ENCODE peak calls at places on chromosomes 16 and 17, in five cellular contexts. K, Q, X, S and F are unnamed samples.

GRCh38 chr16:75238132-75238852 is 13.1 kb downstream of the BCAR1 start:
- DNase-seq in X (no peak), Q (peak), S (no peak), K (no peak), F (no peak)

GRCh38 chr16:30582611-30583340 is 2.7 kb downstream of the ZNF785 start:
- DNase-seq in S (no peak), Q (no peak), X (no peak), K (no peak), F (no peak)

GRCh38 chr16:877242-878065 is 76.9 kb upstream of the GNG13 start:
- DNase-seq in K (no peak), S (no peak), X (no peak), Q (peak), F (no peak)

GRCh38 chr17:83143817-83144231 is 64.4 kb downstream of the METRNL start:
- DNase-seq in K (no peak), X (no peak), S (no peak), Q (peak), F (no peak)

GRCh38 chr16:5059386-5060072 is 6.2 kb downstream of the C16orf89 start:
- DNase-seq in Q (peak), X (no peak), K (no peak), S (no peak), F (no peak)

GRCh38 chr17:7380855-7381683 is at the start of gene TNK1:
- DNase-seq in K (peak), Q (peak), X (no peak), S (no peak), F (peak)

GRCh38 chr16:59552164-59552563 is 818.0 kb upstream of the GOT2 start:
- DNase-seq in K (no peak), X (no peak), S (peak), Q (no peak), F (no peak)

GRCh38 chr16:73047536-73048291 is at the start of gene ZFHX3:
- DNase-seq in K (peak), Q (peak), X (no peak), S (peak), F (peak)

GRCh38 chr16:67917852-67918236 is 13.8 kb downstream of the CTRL start:
- DNase-seq in X (no peak), K (no peak), Q (no peak), S (peak), F (no peak)

GRCh38 chr17:76481091-76481655 is 13.8 kb downstream of the AANAT start:
- DNase-seq in Q (peak), S (no peak), X (peak), K (peak), F (no peak)

GRCh38 chr17:9355841-9356240 is 219.8 kb downstream of the STX8 start:
- DNase-seq in X (no peak), Q (no peak), K (no peak), S (no peak), F (no peak)

GRCh38 chr17:50871369-50871768 is 5.2 kb upstream of the TOB1 start:
- DNase-seq in S (no peak), K (peak), X (no peak), Q (no peak), F (no peak)

GRCh38 chr16:9966569-9967157 is 215.6 kb downstream of the GRIN2A start:
- DNase-seq in X (peak), Q (no peak), S (no peak), K (no peak), F (no peak)

GRCh38 chr17:62763891-62764600 is 44.1 kb downstream of the MARCHF10 start:
- DNase-seq in X (no peak), S (no peak), Q (no peak), K (no peak), F (no peak)

GRCh38 chr17:56933868-56934267 is 20.0 kb upstream of the TRIM25 start:
- DNase-seq in Q (no peak), S (no peak), X (no peak), K (no peak), F (no peak)

GRCh38 chr16:22232277-22233049 is 26.4 kb downstream of the EEF2K start:
- DNase-seq in K (peak), X (no peak), S (peak), Q (no peak), F (peak)

GRCh38 chr17:70597774-70598173 is 428.4 kb downstream of the KCNJ2 start:
- DNase-seq in K (no peak), Q (no peak), S (no peak), X (no peak), F (no peak)

GRCh38 chr17:50903604-50904521 is 37.7 kb upstream of the TOB1 start:
- DNase-seq in X (no peak), K (no peak), S (no peak), Q (no peak), F (no peak)

GRCh38 chr17:50139950-50140885 is 10.3 kb upstream of the SAMD14 start:
- DNase-seq in S (peak), K (peak), Q (peak), X (no peak), F (peak)

GRCh38 chr16:30413116-30413806 is 5.9 kb downstream of the ZNF771 start:
- DNase-seq in Q (no peak), K (no peak), S (no peak), X (no peak), F (no peak)

GRCh38 chr17:56707312-56708219 is 114.1 kb downstream of the NOG start:
- DNase-seq in X (no peak), K (no peak), Q (no peak), S (no peak), F (no peak)

GRCh38 chr17:77644981-77645380 is 313.5 kb upstream of the TNRC6C start:
- DNase-seq in Q (no peak), X (no peak), S (no peak), K (peak), F (no peak)

GRCh38 chr16:56851671-56852400 is 13.2 kb upstream of the SLC12A3 start:
- DNase-seq in S (peak), K (no peak), Q (peak), X (no peak), F (no peak)

GRCh38 chr17:36089888-36090836 is at the start of gene CCL3:
- DNase-seq in K (peak), S (no peak), Q (no peak), X (peak), F (no peak)

GRCh38 chr17:3639981-3640596 is 3.5 kb downstream of the CTNS start:
- DNase-seq in X (no peak), S (no peak), K (no peak), Q (no peak), F (peak)

GRCh38 chr17:3641014-3641413 is 4.5 kb downstream of the CTNS start:
- DNase-seq in Q (no peak), K (no peak), X (no peak), S (no peak), F (no peak)

GRCh38 chr17:3636908-3637373 is 381 bp downstream of the CTNS start:
- DNase-seq in X (no peak), Q (no peak), K (no peak), S (no peak), F (no peak)

GRCh38 chr17:3635474-3636153 is 436 bp downstream of the SHPK start:
- DNase-seq in K (peak), Q (no peak), S (no peak), X (no peak), F (no peak)

GRCh38 chr17:3636154-3636907 is at the start of the genes CTNS and SHPK:
- DNase-seq in X (peak), K (peak), S (peak), Q (peak), F (peak)
- TF ChIP-seq POLR2A in X (peak), K (peak), S (peak), Q (peak), F (peak)

GRCh38 chr17:1487939-1488825 is 4.3 kb downstream of the MYO1C start:
- DNase-seq in K (peak), Q (peak), X (no peak), S (peak), F (peak)
- TF ChIP-seq POLR2A in K (peak), Q (peak), X (no peak), S (peak), F (peak)

DNA sequence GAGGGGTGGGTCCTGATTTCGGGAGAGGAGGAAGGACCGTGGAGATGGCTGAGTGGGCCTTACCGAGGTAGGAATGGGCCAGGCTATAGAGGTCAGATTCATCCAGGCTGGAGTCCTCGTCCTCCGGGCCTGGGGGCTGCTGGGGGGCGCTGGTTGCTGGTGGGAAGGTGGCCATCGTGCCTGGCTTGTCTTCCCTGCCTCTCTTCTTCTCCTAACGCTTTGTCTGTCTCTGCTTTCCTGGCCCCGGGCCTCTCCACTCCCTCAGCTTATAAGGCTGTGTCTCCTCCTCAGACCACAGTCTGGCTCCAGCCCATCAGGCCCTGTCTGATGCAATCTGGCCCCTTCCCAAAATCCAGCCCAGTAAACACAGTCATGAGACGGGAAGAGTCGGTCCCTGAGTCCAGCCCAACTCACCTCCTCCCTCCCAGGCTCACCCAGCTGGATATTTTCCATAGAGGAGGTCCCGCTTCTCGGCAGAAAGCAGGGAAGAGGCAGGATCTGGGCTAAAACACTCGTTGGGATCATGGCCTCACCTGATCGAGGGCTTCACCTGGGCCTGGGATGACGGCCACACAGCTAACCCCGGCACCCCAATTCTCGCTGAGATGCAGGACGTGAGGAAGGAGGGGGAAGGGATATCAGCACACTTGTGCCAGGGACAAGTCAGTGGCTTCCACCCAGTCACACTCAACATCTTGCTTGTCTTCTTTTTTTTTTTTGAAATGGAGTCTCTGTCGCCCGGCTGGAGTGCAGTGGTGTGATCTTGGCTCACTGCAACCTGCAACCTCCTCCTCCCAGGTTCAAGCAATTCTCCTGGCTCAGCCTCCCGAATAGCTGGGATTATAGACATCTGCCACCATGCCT is at the start of gene NUPR1:
- DNase-seq in S (peak), X (no peak), Q (peak), K (peak), F (peak)
- TF ChIP-seq POLR2A in S (no peak), X (no peak), Q (peak), K (no peak), F (peak)

GRCh38 chr16:15725641-15726240 is 75.7 kb downstream of the NDE1 start:
- DNase-seq in S (no peak), K (no peak), Q (no peak), X (no peak), F (no peak)
- TF ChIP-seq POLR2A in S (no peak), K (no peak), Q (no peak), X (no peak), F (no peak)

DNA sequence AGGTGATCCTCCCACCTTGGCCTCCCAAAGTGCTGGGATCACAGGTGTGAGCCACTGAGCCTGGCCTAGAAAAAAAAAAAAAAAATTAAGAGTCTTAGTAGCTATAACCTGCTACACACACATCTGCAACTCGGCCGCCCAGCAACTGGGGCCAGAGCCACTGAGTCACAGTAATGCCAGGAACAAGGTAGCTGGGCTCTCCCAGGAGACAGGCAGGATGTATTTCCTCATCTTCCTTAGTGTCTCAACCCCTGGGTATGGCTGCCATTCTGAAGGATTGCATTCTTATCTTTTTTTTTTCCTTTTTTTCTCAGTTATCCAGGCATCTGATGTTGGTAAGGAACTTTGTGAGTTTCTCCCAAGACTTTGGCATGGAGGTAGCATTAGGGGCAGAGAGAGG is 7.1 kb upstream of the PSMD3 start:
- DNase-seq in Q (no peak), X (no peak), S (no peak), K (no peak), F (no peak)
- TF ChIP-seq POLR2A in Q (no peak), X (no peak), S (no peak), K (no peak), F (no peak)

DNA sequence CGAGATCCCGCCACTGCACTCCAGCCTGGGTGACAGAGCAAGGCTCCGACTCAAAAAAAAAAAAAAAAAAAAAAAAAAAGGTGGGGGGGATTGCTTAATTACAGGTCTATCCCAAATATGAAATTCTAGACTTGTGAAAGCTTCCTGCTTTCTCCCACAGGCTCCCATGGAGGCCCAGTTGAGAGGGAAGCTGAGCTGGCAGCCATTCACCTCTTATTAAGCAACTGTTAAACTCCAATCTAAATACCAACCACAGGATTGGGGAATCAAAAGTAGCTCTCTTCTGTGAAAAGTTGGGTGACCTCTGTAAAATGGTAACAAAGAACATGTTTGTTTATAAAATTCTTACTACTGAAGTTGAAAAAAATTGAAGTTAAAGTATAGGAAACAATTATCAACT is 45.8 kb upstream of the STAC2 start:
- DNase-seq in K (no peak), S (no peak), Q (no peak), X (no peak), F (no peak)
- TF ChIP-seq POLR2A in K (no peak), S (no peak), Q (no peak), X (no peak), F (no peak)

GRCh38 chr16:11295672-11296071 is 14.5 kb upstream of the PRM1 start:
- DNase-seq in X (no peak), K (no peak), Q (no peak), S (no peak), F (no peak)

GRCh38 chr16:11296706-11297491 is 15.8 kb upstream of the PRM1 start:
- DNase-seq in Q (peak), K (no peak), S (no peak), X (peak), F (peak)

GRCh38 chr16:11296351-11296705 is 15.2 kb upstream of the PRM1 start:
- DNase-seq in S (no peak), K (no peak), Q (no peak), X (no peak), F (no peak)

GRCh38 chr16:11298143-11298900 is 17.2 kb upstream of the PRM1 start:
- DNase-seq in K (no peak), X (no peak), S (no peak), Q (no peak), F (no peak)

DNA sequence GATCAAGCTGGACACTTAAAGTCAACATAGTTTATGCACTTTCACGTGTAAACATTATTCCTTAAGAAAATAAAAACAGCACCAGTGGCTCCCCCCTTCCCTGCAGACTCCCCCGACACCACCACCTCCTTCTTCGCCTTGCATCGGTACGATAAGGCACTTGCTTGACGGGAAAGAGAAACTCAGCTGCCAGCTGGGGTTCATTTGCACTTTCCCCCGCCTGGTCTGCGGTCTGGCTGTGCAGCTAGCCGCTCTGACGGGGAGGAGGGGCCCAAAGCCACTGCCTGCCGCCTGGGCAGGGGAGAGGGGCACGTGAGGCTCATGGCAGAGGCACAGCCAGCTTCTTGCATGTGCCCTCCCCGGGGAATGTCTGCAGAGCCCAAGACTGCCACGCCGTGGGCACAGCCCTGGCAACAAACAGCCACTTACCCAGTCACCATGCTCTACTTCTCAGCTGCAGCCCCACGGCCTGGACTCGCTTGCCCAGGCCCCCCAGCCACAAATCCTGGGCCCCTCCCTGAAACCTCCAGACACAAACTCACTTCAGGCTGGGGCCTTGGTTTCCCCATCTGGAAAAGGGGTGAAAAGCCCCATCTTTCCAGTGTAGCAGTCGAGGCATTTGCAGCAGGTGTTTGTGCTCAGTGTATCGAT is 16.5 kb upstream of the PRM1 start:
- DNase-seq in Q (peak), K (peak), S (no peak), X (peak), F (peak)
- TF ChIP-seq POLR2A in Q (no peak), K (no peak), S (no peak), X (peak), F (peak)

GRCh38 chr16:69309316-69309715 is 1.8 kb upstream of the VPS4A start:
- DNase-seq in S (no peak), X (no peak), Q (peak), K (peak), F (no peak)

GRCh38 chr16:69313469-69313868 is 2.3 kb downstream of the VPS4A start:
- DNase-seq in Q (no peak), S (no peak), K (no peak), X (no peak), F (no peak)

GRCh38 chr16:69311533-69312388 is 611 bp downstream of the VPS4A start:
- DNase-seq in K (peak), Q (peak), X (no peak), S (peak), F (peak)

GRCh38 chr16:69310479-69311114 is 553 bp upstream of the VPS4A start:
- DNase-seq in K (peak), Q (no peak), S (no peak), X (no peak), F (no peak)

DNA sequence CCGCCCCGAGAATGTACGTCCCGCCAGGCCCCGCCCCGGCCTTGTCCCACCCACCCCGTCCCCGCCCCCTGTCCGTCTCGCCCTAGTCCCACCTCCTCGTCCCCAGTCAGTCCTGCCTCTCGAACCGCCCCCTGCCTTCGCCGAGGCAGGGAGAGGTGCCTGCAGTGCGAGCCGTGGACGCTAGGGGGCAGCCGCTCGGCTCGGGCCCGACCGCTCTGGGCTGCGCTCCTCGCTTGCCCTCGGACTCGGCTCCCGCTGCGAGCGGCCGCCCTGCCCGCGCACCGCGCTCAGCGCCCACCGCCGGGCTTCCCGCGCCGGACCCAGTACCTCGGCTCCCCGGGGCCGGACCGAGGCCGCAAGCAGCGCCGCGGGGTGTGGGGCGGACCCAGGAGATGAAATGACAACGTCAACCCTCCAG is at the start of gene VPS4A:
- DNase-seq in X (peak), K (peak), S (peak), Q (peak), F (peak)
- TF ChIP-seq POLR2A in X (peak), K (peak), S (peak), Q (no peak), F (peak)

GRCh38 chr16:2472885-2473284 is 1.8 kb downstream of the NTN3 start:
- DNase-seq in X (no peak), Q (no peak), S (no peak), K (no peak), F (no peak)

GRCh38 chr16:2475413-2476344 is 752 bp downstream of the TBC1D24 start:
- DNase-seq in S (no peak), K (no peak), Q (no peak), X (no peak), F (peak)

GRCh38 chr16:2474877-2475412 is at the start of gene TBC1D24:
- DNase-seq in K (peak), X (no peak), Q (peak), S (peak), F (peak)

GRCh38 chr16:2473425-2473926 is 1.5 kb upstream of the TBC1D24 start:
- DNase-seq in X (no peak), Q (no peak), K (no peak), S (no peak), F (no peak)

GRCh38 chr16:2473999-2474876 is 689 bp upstream of the TBC1D24 start:
- DNase-seq in X (no peak), K (peak), S (peak), Q (no peak), F (peak)
- TF ChIP-seq POLR2A in X (peak), K (no peak), S (peak), Q (no peak), F (no peak)